ENCODE peak calls at places on chromosomes 4 and X, in eight cellular contexts. R is posterior vena cava, U is dermis blood vessel endothelial cell, B is EH, N is A673, P is left lung, X is NCI-H1417, K is fibroblast of mammary gland. W is an unnamed sample.

GRCh38 chrX:150475466-150475865 is 93.0 kb upstream of the MTM1 start:
- DNase-seq in R (no peak), U (no peak), B (no peak), N (no peak), P (no peak), X (no peak), K (peak; percentile 55), W (no peak)

GRCh38 chr4:48071171-48071570 is 54.6 kb downstream of the NIPAL1 start:
- DNase-seq in R (no peak), U (no peak), B (no peak), N (no peak), P (no peak), X (no peak), K (no peak), W (peak; percentile 7)

GRCh38 chrX:48904626-48905025 is 6.8 kb downstream of the SLC35A2 start:
- DNase-seq in R (no peak), U (no peak), B (no peak), N (no peak), P (no peak), X (no peak), K (no peak), W (no peak)

GRCh38 chr4:127601029-127601428 is 31.7 kb upstream of the INTU start:
- DNase-seq in R (no peak), U (peak; percentile 23), B (peak; percentile 1), N (no peak), P (no peak), X (no peak), K (peak; percentile 42), W (peak; percentile 52)

GRCh38 chr4:68344049-68344448 is 5.8 kb downstream of the YTHDC1 start:
- DNase-seq in R (no peak), U (no peak), B (no peak), N (no peak), P (no peak), X (no peak), K (no peak), W (no peak)

GRCh38 chr4:41832961-41833360 is 84.4 kb upstream of the PHOX2B start:
- DNase-seq in R (no peak), U (peak; percentile 19), B (no peak), N (peak; percentile 50), P (no peak), X (peak; percentile 11), K (no peak), W (no peak)

GRCh38 chr4:12126476-12126875 is 697.8 kb upstream of the HS3ST1 start:
- DNase-seq in R (no peak), U (no peak), B (no peak), N (no peak), P (no peak), X (no peak), K (no peak), W (no peak)

GRCh38 chr4:53576676-53577372 is 14.5 kb downstream of the LNX1 start:
- DNase-seq in R (no peak), U (peak; percentile 40), B (peak; percentile 82), N (no peak), P (no peak), X (no peak), K (peak; percentile 22), W (peak; percentile 77)

GRCh38 chrX:68090266-68090665 is 343.0 kb downstream of the OPHN1 start:
- DNase-seq in R (no peak), U (no peak), B (peak; percentile 18), N (no peak), P (no peak), X (no peak), K (peak; percentile 15), W (no peak)

GRCh38 chr4:108850407-108850709 is 87.5 kb upstream of the ETNPPL start:
- DNase-seq in R (no peak), U (no peak), B (no peak), N (no peak), P (no peak), X (no peak), K (peak; percentile 40), W (no peak)

GRCh38 chr4:98659741-98660507 is 1.5 kb upstream of the TSPAN5 start:
- DNase-seq in R (no peak), U (peak; percentile 65), B (peak; percentile 68), N (peak; percentile 40), P (no peak), X (no peak), K (peak; percentile 52), W (peak; percentile 58)

GRCh38 chrX:54785901-54786300 is 12.2 kb downstream of the ITIH6 start:
- DNase-seq in R (no peak), U (peak; percentile 27), B (peak; percentile 19), N (peak; percentile 17), P (no peak), X (no peak), K (peak; percentile 10), W (peak; percentile 11)

GRCh38 chr4:76420901-76421581 is at the start of gene CCDC158:
- DNase-seq in R (peak; percentile 79), U (no peak), B (peak; percentile 32), N (no peak), P (peak; percentile 86), X (no peak), K (no peak), W (no peak)

GRCh38 chrX:36334508-36335015 is 415.0 kb downstream of the CFAP47 start:
- DNase-seq in R (no peak), U (no peak), B (no peak), N (no peak), P (no peak), X (no peak), K (no peak), W (no peak)

GRCh38 chr4:57191523-57192034 is 81.4 kb upstream of the IGFBP7 start:
- DNase-seq in R (no peak), U (peak; percentile 1), B (peak; percentile 8), N (peak; percentile 5), P (no peak), X (no peak), K (no peak), W (peak; percentile 18)

GRCh38 chrX:26562156-26562555 is 346.2 kb downstream of the MAGEB5 start:
- DNase-seq in R (no peak), U (no peak), B (no peak), N (no peak), P (no peak), X (no peak), K (no peak), W (no peak)

GRCh38 chrX:119605739-119606507 is at the start of gene NKRF:
- DNase-seq in R (peak; percentile 97), U (peak; percentile 93), B (peak; percentile 18), N (peak; percentile 95), P (peak; percentile 91), X (peak; percentile 97), K (no peak), W (peak; percentile 84)